ENCODE peak calls at places on chromosomes 13 and 19, in ten cellular contexts. N is IMR-90, I is ovary, J is esophagus squamous epithelium, F is left ventricle myocardium inferior, D is endodermal cell, O is right lobe of liver, Y is thoracic aorta, U is neural progenitor cell, W is Peyer's patch. E is an unnamed sample.

GRCh38 chr13:24503376-24503690 is 9.2 kb downstream of the PARP4 start:
- DNase-seq in F (no peak), O (no peak), J (no peak), U (no peak), Y (no peak), D (no peak), W (peak; percentile 60), I (no peak), N (no peak), E (no peak)

GRCh38 chr19:18294467-18294864 is 13.0 kb upstream of the JUND start:
- DNase-seq in N (no peak), I (peak; percentile 61), F (no peak), W (peak; percentile 93), Y (no peak), U (peak; percentile 50), D (peak; percentile 78), J (no peak), O (peak; percentile 73), E (peak; percentile 70)

GRCh38 chr19:4362871-4363545 is 19.6 kb downstream of the MPND start:
- DNase-seq in W (no peak), U (peak; percentile 42), Y (no peak), I (no peak), N (no peak), J (no peak), O (no peak), D (peak; percentile 79), F (no peak), E (peak; percentile 35)

GRCh38 chr13:40876020-40876738 is 86.8 kb downstream of the SLC25A15 start:
- DNase-seq in I (no peak), U (no peak), N (no peak), D (no peak), W (no peak), J (no peak), F (no peak), O (no peak), Y (no peak), E (no peak)

GRCh38 chr19:19602136-19602712 is 16.3 kb downstream of the PBX4 start:
- DNase-seq in O (no peak), D (no peak), I (no peak), Y (no peak), N (no peak), U (no peak), J (no peak), W (peak; percentile 57), F (no peak), E (peak; percentile 50)

GRCh38 chr13:77516342-77516789 is 19.1 kb upstream of the SCEL start:
- DNase-seq in U (no peak), O (no peak), D (no peak), Y (no peak), N (peak; percentile 44), F (no peak), I (no peak), W (no peak), J (no peak), E (no peak)

GRCh38 chr13:52949744-52950143 is 78.9 kb upstream of the OLFM4 start:
- DNase-seq in W (no peak), I (no peak), D (no peak), O (no peak), U (no peak), Y (no peak), F (peak; percentile 47), J (no peak), N (no peak), E (no peak)

GRCh38 chr19:23440207-23440606 is 44.9 kb upstream of the ZNF91 start:
- DNase-seq in O (no peak), I (no peak), W (no peak), D (peak; percentile 77), Y (no peak), N (no peak), J (no peak), U (no peak), F (no peak), E (no peak)

GRCh38 chr19:42092350-42092749 is 16.4 kb downstream of the ZNF574 start:
- DNase-seq in U (no peak), F (no peak), O (no peak), J (no peak), N (no peak), Y (no peak), I (no peak), W (peak; percentile 78), D (peak; percentile 77), E (no peak)

GRCh38 chr13:104534847-104535246 is 1468.6 kb upstream of the SLC10A2 start:
- DNase-seq in N (no peak), F (no peak), Y (no peak), J (no peak), U (peak; percentile 17), I (no peak), D (peak; percentile 70), O (no peak), W (no peak), E (peak; percentile 12)
- TF ChIP-seq CTCF in N (no peak), F (no peak), Y (no peak), J (no peak), U (peak; percentile 40), I (no peak), D (peak; percentile 66), O (no peak), W (no peak), E (no peak)

DNA sequence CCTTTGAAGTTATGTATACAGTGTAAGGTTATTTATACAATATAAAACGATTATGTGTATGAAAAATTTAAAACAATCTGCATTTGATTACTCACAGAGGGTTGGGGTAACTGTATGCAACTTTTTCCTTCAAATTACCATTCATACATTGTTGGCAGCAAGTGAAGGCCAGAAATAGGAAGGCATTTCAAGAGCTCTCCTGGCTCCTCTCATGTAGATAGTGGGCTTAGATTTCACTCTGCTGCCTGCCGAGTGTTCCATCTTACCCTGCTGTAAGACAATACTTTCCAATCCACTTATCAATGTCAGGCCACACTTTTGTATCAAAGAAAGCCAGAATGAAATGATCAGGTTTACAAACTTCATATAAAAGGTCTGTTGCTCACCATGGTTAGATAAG is 245.2 kb downstream of the DNAJC15 start:
- DNase-seq in U (peak; percentile 6), J (no peak), D (no peak), N (no peak), F (no peak), I (no peak), W (no peak), O (no peak), Y (no peak), E (no peak)
- H3K4me3 ChIP-seq in U (no peak overlapping the region), J (no peak overlapping the region), D (peak overlapping the region; percentile 16), N (no peak overlapping the region), F (peak overlapping the region; percentile 0), I (no peak overlapping the region), W (no peak overlapping the region), O (no peak overlapping the region), Y (no peak overlapping the region), E (no peak overlapping the region)

GRCh38 chr19:8577247-8577646 is at the start of gene MYO1F:
- DNase-seq in J (no peak), U (no peak), Y (no peak), W (peak; percentile 84), I (no peak), N (no peak), D (no peak), O (peak; percentile 84), F (peak; percentile 65), E (peak; percentile 54)
- H3K4me1 ChIP-seq in J (peaks cover 14% of the 10 kb centered on the region), U (peaks cover 5% of the 10 kb centered on the region), Y (no peaks in the 10 kb centered on the region), W (peaks cover 28% of the 10 kb centered on the region), I (no peaks in the 10 kb centered on the region), N (peaks cover 5% of the 10 kb centered on the region), D (peaks cover 5% of the 10 kb centered on the region), O (no peaks in the 10 kb centered on the region), F (peaks cover 24% of the 10 kb centered on the region), E (no peaks in the 10 kb centered on the region)

DNA sequence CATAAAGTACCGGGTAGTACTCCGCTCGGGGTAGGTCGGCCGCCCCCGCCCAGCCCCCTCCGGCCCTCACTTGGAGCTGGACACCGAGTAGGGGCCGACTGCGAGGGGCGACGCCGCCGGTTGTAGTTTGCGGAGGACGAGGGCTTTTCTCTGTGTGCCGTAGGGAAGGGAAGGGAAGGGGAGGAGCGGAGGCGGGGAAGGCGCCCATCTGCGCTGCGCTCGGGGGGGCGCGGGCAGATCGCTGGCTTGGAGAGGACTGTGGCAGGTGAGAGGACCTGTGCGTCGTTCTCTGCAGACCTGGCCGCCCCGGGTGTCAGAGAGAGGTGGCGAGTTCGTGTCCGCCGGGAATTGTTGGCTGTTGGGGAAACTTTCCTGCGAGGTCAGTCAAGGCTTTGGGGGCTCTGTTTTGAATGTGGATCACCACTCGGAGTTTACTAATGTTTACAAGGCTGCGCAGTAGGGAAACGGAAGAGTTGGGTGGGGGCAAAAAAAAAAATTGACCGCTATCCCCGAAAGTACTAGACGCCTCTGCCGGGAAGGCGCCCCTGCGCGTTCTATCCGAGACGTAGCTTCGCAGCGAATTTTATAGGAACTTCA is 1.4 kb downstream of the ING1 start:
- DNase-seq in U (peak; percentile 74), N (peak; percentile 25), Y (no peak), I (peak; percentile 83), J (no peak), O (peak; percentile 81), D (peak; percentile 83), W (peak; percentile 75), F (peak; percentile 74), E (peak; percentile 78)
- TF ChIP-seq CTCF in U (no peak), N (no peak), Y (no peak), I (peak; percentile 37), J (no peak), O (no peak), D (no peak), W (no peak), F (no peak), E (no peak)

DNA sequence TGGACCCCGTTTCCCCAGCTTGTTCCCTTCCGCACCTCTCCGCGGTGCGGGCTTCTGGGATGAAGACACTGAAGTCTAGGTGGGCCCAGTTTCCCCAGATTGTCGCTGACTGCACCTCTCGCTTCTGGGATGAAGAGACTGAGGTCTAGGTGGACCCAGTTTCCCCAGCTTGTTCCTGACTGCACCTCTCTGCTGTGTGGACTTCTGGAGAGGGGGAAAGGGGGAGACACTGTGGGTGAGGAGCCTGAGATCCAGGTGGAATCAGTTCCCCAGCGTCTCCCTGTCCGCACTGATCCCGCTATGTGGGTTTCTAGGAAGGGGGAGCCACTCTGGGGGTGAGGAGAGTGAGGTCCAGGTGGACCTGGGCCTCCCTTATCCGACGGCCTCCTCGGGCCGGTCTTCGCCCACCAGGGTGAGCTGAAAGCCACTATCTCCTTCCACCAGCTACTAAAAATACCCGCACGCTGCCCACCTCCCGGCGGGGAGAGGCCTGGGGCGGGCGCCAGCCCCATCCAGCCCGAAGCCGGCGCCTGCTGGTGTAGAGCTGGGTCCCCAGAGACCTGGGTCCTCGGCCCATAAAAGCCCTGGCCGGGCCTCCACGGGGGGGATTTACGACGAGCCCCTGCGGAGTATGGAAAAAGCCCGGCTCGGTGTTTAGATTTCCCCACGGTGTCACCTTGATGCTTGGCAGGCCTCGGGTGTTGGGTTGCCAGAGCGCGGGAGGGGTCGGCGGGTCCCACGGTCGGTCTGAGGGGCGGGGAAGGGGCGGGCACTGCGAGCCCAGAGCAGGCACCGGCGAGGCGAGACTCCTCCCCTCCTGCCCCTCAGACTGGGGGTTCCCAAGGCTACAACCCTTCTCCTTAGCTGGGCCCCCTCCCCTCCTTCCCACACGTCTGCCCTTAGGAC is 10.6 kb downstream of the FUT6 start:
- DNase-seq in U (peak; percentile 83), Y (no peak), W (no peak), O (peak; percentile 67), J (no peak), D (peak; percentile 84), N (no peak), I (peak; percentile 51), F (peak; percentile 40), E (no peak)
- H3K4me3 ChIP-seq in U (peak overlapping the region; percentile 56), Y (peak overlapping the region; percentile 72), W (peak overlapping the region; percentile 38), O (peak overlapping the region; percentile 63), J (peak overlapping the region; percentile 77), D (peak overlapping the region; percentile 96), N (peak overlapping the region; percentile 59), I (no peak overlapping the region), F (peak overlapping the region; percentile 61), E (no peak overlapping the region)

GRCh38 chr19:54369082-54369691 is 4.5 kb upstream of the LAIR1 start:
- DNase-seq in I (no peak), N (no peak), W (no peak), J (no peak), Y (no peak), U (no peak), D (no peak), F (no peak), O (no peak), E (no peak)
- H3K4me1 ChIP-seq in I (no peaks in the 10 kb centered on the region), N (no peaks in the 10 kb centered on the region), W (no peaks in the 10 kb centered on the region), J (no peaks in the 10 kb centered on the region), Y (no peaks in the 10 kb centered on the region), U (no peaks in the 10 kb centered on the region), D (no peaks in the 10 kb centered on the region), F (no peaks in the 10 kb centered on the region), O (no peaks in the 10 kb centered on the region), E (no peaks in the 10 kb centered on the region)

E was measured in mucosa of descending colon.